ENCODE peak calls at places on chromosomes 4 and X, in four cellular contexts. H is K562, B is HCT116, O is suprapubic skin. W is an unnamed sample.

GRCh38 chr4:4428966-4429875 is 42.3 kb downstream of the NSG1 start:
- DNase-seq in O (no peak), H (no peak), B (no peak), W (no peak)

GRCh38 chr4:60913026-60913425 is 287.1 kb upstream of the ADGRL3 start:
- DNase-seq in B (no peak), H (no peak), O (no peak), W (no peak)

GRCh38 chrX:46436744-46437143 is 108.5 kb downstream of the ZNF674 start:
- DNase-seq in B (no peak), H (no peak), O (no peak), W (no peak)

GRCh38 chr4:69617083-69617694 is 22.3 kb downstream of the UGT2A2 start:
- DNase-seq in H (peak), O (no peak), B (peak), W (no peak)

GRCh38 chr4:37453004-37453360 is 208.4 kb downstream of the NWD2 start:
- DNase-seq in O (no peak), H (peak), B (peak), W (no peak)

GRCh38 chr4:95761871-95762270 is 78.0 kb upstream of the PDHA2 start:
- DNase-seq in O (no peak), B (no peak), H (no peak), W (no peak)

GRCh38 chr4:121913667-121914066 is 38.2 kb downstream of the TRPC3 start:
- DNase-seq in O (no peak), B (no peak), H (no peak), W (no peak)

GRCh38 chr4:166091914-166092510 is 219.0 kb downstream of the TLL1 start:
- DNase-seq in B (peak), H (peak), O (no peak), W (no peak)

GRCh38 chrX:53268173-53268572 is 13.2 kb downstream of the IQSEC2 start:
- DNase-seq in O (no peak), H (no peak), B (no peak), W (no peak)

GRCh38 chr4:21203416-21203815 is 503.2 kb downstream of the PACRGL start:
- DNase-seq in O (no peak), B (no peak), H (no peak), W (no peak)

GRCh38 chrX:119501511-119502148 is 33.4 kb downstream of the SLC25A5 start:
- DNase-seq in O (no peak), B (no peak), H (no peak), W (no peak)

GRCh38 chrX:119505945-119506344 is 37.7 kb downstream of the SLC25A5 start:
- DNase-seq in O (no peak), H (no peak), B (no peak), W (no peak)

GRCh38 chrX:119500061-119500800 is 32.0 kb downstream of the SLC25A5 start:
- DNase-seq in H (no peak), B (no peak), O (no peak), W (no peak)

GRCh38 chrX:119503484-119503861 is 35.2 kb downstream of the SLC25A5 start:
- DNase-seq in O (no peak), B (no peak), H (no peak), W (peak)

GRCh38 chrX:119502727-119503483 is 34.7 kb downstream of the SLC25A5 start:
- DNase-seq in O (no peak), H (no peak), B (no peak), W (no peak)
- TF ChIP-seq POLR2A in O (no peak), H (no peak), B (no peak), W (no peak)

GRCh38 chr4:119135721-119136121 is at the start of gene MYOZ2:
- DNase-seq in H (no peak), B (no peak), O (no peak), W (no peak)
- TF ChIP-seq POLR2A in H (no peak), B (no peak), O (no peak), W (no peak)

GRCh38 chr4:143555676-143556075 is 42.2 kb downstream of the SMARCA5 start:
- DNase-seq in H (no peak), O (no peak), B (no peak), W (no peak)

GRCh38 chr4:143554728-143555597 is 41.5 kb downstream of the SMARCA5 start:
- DNase-seq in B (no peak), O (no peak), H (no peak), W (no peak)

GRCh38 chr4:143559757-143560147 is 46.2 kb downstream of the SMARCA5 start:
- DNase-seq in H (no peak), O (no peak), B (no peak), W (no peak)

GRCh38 chr4:143558286-143558685 is 44.8 kb downstream of the SMARCA5 start:
- DNase-seq in O (no peak), B (no peak), H (no peak), W (no peak)

GRCh38 chr4:143558823-143559756 is 45.6 kb downstream of the SMARCA5 start:
- DNase-seq in H (no peak), B (no peak), O (no peak), W (peak)
- TF ChIP-seq POLR2A in H (no peak), B (no peak), O (no peak), W (no peak)

GRCh38 chr4:140153744-140154571 is at the start of gene MAML3:
- DNase-seq in H (peak), O (peak), B (peak), W (peak)
- TF ChIP-seq POLR2A in H (peak), O (no peak), B (no peak), W (peak)

GRCh38 chr4:123505077-123505456 is 108.5 kb downstream of the SPRY1 start:
- DNase-seq in O (no peak), H (no peak), B (no peak), W (no peak)
- TF ChIP-seq POLR2A in O (no peak), H (no peak), B (no peak), W (no peak)

W was measured in right lobe of liver.